ENCODE peak calls at places on chromosomes 5 and 9, in ten cellular contexts. K is fibroblast of lung, A is foreskin fibroblast, C is epithelial cell of esophagus, I is AG04450, E is dorsolateral prefrontal cortex, Q is mucosa of descending colon, S is thoracic aorta, F is thyroid gland, V is A549. O is an unnamed sample.

GRCh38 chr5:111200828-111201227 is 23.4 kb upstream of the CAMK4 start:
- DNase-seq in K (no peak), A (no peak), C (no peak), I (no peak), E (no peak), Q (no peak), S (no peak), F (no peak), V (no peak), O (no peak)

GRCh38 chr5:97365173-97365845 is 182.3 kb upstream of the RIOK2 start:
- DNase-seq in K (no peak), A (no peak), C (no peak), I (no peak), E (no peak), Q (no peak), S (no peak), F (no peak), V (no peak), O (no peak)

GRCh38 chr5:166382031-166382430 is 1909.4 kb upstream of the WWC1 start:
- DNase-seq in K (no peak), A (no peak), C (no peak), I (no peak), E (no peak), Q (no peak), S (no peak), F (no peak), V (no peak), O (no peak)

GRCh38 chr5:180799902-180800801 is 2.5 kb downstream of the MGAT1 start:
- DNase-seq in K (peak; percentile 58), A (peak; percentile 92), C (peak; percentile 87), I (peak; percentile 53), E (no peak), Q (no peak), S (no peak), F (no peak), V (no peak), O (peak; percentile 61)

GRCh38 chr9:113956901-113957777 is 81.0 kb downstream of the ZNF618 start:
- DNase-seq in K (peak; percentile 10), A (peak; percentile 27), C (no peak), I (no peak), E (no peak), Q (no peak), S (no peak), F (no peak), V (peak; percentile 15), O (no peak)

GRCh38 chr9:129380961-129381401 is 202.9 kb upstream of the IER5L start:
- DNase-seq in K (no peak), A (no peak), C (no peak), I (no peak), E (peak; percentile 18), Q (no peak), S (no peak), F (no peak), V (no peak), O (no peak)

GRCh38 chr9:118482311-118482710 is 778.1 kb downstream of the TLR4 start:
- DNase-seq in K (no peak), A (no peak), C (no peak), I (no peak), E (no peak), Q (no peak), S (no peak), F (no peak), V (no peak), O (no peak)

GRCh38 chr9:1276474-1276873 is 226.3 kb downstream of the DMRT2 start:
- DNase-seq in K (no peak), A (no peak), C (no peak), I (no peak), E (no peak), Q (no peak), S (no peak), F (no peak), V (no peak), O (no peak)

GRCh38 chr5:157690690-157691433 is 19.5 kb downstream of the C5orf52 start:
- DNase-seq in K (no peak), A (no peak), C (no peak), I (no peak), E (no peak), Q (no peak), S (no peak), F (no peak), V (no peak), O (no peak)

GRCh38 chr5:157686841-157687554 is 15.7 kb downstream of the C5orf52 start:
- DNase-seq in K (no peak), A (no peak), C (no peak), I (no peak), E (no peak), Q (no peak), S (no peak), F (no peak), V (no peak), O (no peak)

DNA sequence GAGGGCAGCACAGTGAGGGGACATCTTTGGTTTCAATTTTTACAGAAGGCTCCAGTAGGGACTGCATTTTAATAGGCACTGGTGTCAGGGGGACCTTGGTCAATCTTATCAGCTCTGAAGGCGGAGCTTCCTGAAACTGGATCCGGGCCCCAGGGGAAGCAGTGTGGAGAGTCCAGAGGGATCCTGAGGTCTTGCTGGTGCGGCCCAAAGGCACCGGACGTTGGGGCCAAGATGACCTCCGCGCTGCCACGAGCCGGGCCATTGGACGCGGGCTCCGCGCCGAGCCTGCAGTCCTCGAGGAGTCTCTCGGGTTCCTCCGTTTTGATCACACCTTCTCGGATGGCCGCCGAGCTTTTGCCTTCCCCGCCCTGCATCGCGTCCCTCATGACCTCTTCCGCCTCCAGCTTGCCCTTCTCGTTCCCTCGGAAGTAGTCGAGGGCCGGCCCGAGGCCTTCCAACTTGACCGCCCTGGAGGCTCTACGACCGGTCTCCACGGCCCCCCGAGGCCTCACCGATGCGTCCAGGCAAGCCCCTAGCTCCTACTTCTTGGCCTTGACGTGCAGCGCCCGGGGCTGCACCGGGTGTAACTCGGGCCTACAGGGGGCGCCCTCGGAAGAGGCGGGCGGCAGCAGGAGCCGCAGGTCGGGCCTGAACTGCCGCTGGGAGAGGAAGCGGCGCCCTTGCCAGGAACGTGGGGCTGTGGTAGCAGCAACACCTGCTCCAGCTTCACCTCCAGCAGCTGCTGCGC is 18.8 kb downstream of the C5orf52 start:
- DNase-seq in K (no peak), A (no peak), C (no peak), I (no peak), E (no peak), Q (no peak), S (no peak), F (no peak), V (no peak), O (no peak)
- TF ChIP-seq CTCF in K (no peak), A (peak; percentile 4), C (peak; percentile 20), I (peak; percentile 17), E (no peak), Q (no peak), S (no peak), F (no peak), V (no peak), O (peak; percentile 3)

GRCh38 chr9:130939405-130939941 is 426 bp upstream of the FIBCD1 start:
- DNase-seq in K (no peak), A (peak; percentile 54), C (peak; percentile 32), I (no peak), E (no peak), Q (peak; percentile 42), S (no peak), F (no peak), V (no peak), O (no peak)

GRCh38 chr9:130940693-130941576 is 1.9 kb upstream of the FIBCD1 start:
- DNase-seq in K (peak; percentile 31), A (peak; percentile 66), C (peak; percentile 95), I (no peak), E (peak; percentile 62), Q (peak; percentile 95), S (no peak), F (peak; percentile 87), V (peak; percentile 73), O (peak; percentile 36)

GRCh38 chr9:130938652-130939404 is at the start of gene FIBCD1:
- DNase-seq in K (peak; percentile 44), A (peak; percentile 72), C (peak; percentile 52), I (no peak), E (no peak), Q (peak; percentile 81), S (no peak), F (no peak), V (peak; percentile 67), O (peak; percentile 44)

GRCh38 chr9:130938184-130938651 is 829 bp downstream of the FIBCD1 start:
- DNase-seq in K (no peak), A (no peak), C (no peak), I (no peak), E (no peak), Q (no peak), S (no peak), F (no peak), V (no peak), O (no peak)

GRCh38 chr9:130940023-130940549 is 1.0 kb upstream of the FIBCD1 start:
- DNase-seq in K (no peak), A (no peak), C (no peak), I (no peak), E (no peak), Q (peak; percentile 55), S (no peak), F (no peak), V (no peak), O (no peak)
- H3K4me3 ChIP-seq in K (no peak overlapping the region), A (no peak overlapping the region), C (no peak overlapping the region), I (no peak overlapping the region), E (no peak overlapping the region), Q (no peak overlapping the region), S (peak overlapping the region; percentile 71), F (no peak overlapping the region), V (peak overlapping the region; percentile 63), O (no peak overlapping the region)

GRCh38 chr9:101792475-101792874 is 54.0 kb upstream of the GRIN3A start:
- DNase-seq in K (no peak), A (no peak), C (no peak), I (no peak), E (no peak), Q (no peak), S (no peak), F (no peak), V (no peak), O (no peak)

GRCh38 chr9:101791533-101791932 is 53.1 kb upstream of the GRIN3A start:
- DNase-seq in K (no peak), A (no peak), C (no peak), I (no peak), E (no peak), Q (no peak), S (no peak), F (no peak), V (no peak), O (no peak)

GRCh38 chr9:101795147-101795546 is 56.7 kb upstream of the GRIN3A start:
- DNase-seq in K (no peak), A (no peak), C (no peak), I (no peak), E (no peak), Q (no peak), S (no peak), F (no peak), V (no peak), O (no peak)

GRCh38 chr9:101796044-101796443 is 57.6 kb upstream of the GRIN3A start:
- DNase-seq in K (no peak), A (no peak), C (no peak), I (no peak), E (no peak), Q (no peak), S (no peak), F (no peak), V (no peak), O (no peak)

DNA sequence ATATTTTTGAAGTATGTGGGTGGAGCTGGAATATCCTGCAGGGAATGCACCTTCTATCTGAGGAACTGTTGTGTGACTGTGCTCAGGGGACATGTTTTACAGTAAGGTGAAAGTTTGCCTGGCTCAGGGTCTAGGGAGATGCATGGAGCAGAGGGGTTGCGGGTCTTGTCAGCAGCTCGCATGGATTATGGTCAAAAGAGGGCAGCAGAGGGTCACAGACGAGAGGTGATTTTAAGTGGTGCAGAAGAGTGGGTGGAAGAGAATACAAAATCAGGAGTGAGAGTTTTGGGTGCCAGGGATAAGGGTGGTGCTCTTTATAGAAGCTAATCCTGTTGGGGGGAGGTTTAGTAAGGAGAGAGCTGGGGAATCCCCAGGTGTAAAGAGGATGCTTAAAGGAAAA is 53.5 kb upstream of the GRIN3A start:
- DNase-seq in K (no peak), A (no peak), C (peak; percentile 24), I (no peak), E (no peak), Q (peak; percentile 38), S (no peak), F (peak; percentile 20), V (peak; percentile 15), O (peak; percentile 0)
- TF ChIP-seq CTCF in K (no peak), A (no peak), C (peak; percentile 15), I (no peak), E (peak; percentile 37), Q (peak; percentile 30), S (no peak), F (no peak), V (peak; percentile 51), O (no peak)

DNA sequence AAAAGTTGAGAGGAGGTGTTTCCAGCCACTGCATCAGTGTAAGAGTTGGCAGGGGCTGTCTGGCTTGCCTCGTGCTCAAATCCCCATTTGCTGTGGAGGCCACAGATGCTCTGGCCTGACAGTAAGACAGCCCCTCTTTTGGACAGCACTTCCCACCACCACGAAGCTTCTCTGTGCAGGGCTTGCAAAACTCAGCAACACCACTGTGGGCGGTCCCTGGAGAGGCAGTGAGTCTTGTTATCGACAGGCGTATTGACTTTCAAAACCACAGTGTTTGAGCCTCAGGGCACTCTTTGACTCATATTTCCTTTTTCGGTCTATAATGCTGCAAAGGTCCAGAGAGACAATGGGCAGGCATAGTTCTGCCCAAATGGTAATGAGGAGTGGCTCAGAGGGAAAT is 539.5 kb downstream of the EBF1 start:
- DNase-seq in K (no peak), A (peak; percentile 60), C (peak; percentile 77), I (no peak), E (no peak), Q (no peak), S (no peak), F (no peak), V (no peak), O (no peak)
- H3K4me3 ChIP-seq in K (no peak overlapping the region), A (no peak overlapping the region), C (no peak overlapping the region), I (no peak overlapping the region), E (no peak overlapping the region), Q (no peak overlapping the region), S (no peak overlapping the region), F (no peak overlapping the region), V (no peak overlapping the region), O (no peak overlapping the region)

O was measured in fibroblast of villous mesenchyme.